ENCODE peak calls at places on chromosome 1, in five cellular contexts. S is anterior cingulate cortex; O is OCI-M1; P is uterus; A is activated CD4-positive, alpha-beta memory T cell treated with anti-CD3 and anti-CD28 coated beads, Interleukin-2, amount 10 ng/mL, durations not matched to agents 7 days and 5 days. V is an unnamed sample.

GRCh38 chr1:232705815-232706575 is 76.1 kb upstream of the SIPA1L2 start:
- DNase-seq in S (no peak), O (peak), P (peak), A (no peak), V (no peak)

GRCh38 chr1:155026154-155026553 is 7.4 kb downstream of the DCST2 start:
- DNase-seq in S (no peak), O (no peak), P (no peak), A (no peak), V (no peak)

GRCh38 chr1:91556556-91556955 is 55.9 kb downstream of the CDC7 start:
- DNase-seq in S (no peak), O (no peak), P (no peak), A (peak), V (no peak)

GRCh38 chr1:195113471-195113870 is 1494.8 kb downstream of the KCNT2 start:
- DNase-seq in S (no peak), O (peak), P (no peak), A (no peak), V (no peak)

GRCh38 chr1:15412843-15413242 is 3.2 kb downstream of the EFHD2 start:
- DNase-seq in S (peak), O (no peak), P (no peak), A (no peak), V (no peak)

GRCh38 chr1:192608671-192609070 is 27.3 kb upstream of the RGS13 start:
- DNase-seq in S (no peak), O (no peak), P (no peak), A (no peak), V (no peak)

GRCh38 chr1:162632234-162632666 is at the start of gene DDR2:
- DNase-seq in S (no peak), O (no peak), P (peak), A (no peak), V (no peak)

GRCh38 chr1:232634086-232634485 is 4.2 kb upstream of the SIPA1L2 start:
- DNase-seq in S (no peak), O (no peak), P (no peak), A (no peak), V (no peak)

GRCh38 chr1:12174789-12175455 is 8.1 kb downstream of the TNFRSF1B start:
- DNase-seq in S (no peak), O (no peak), P (peak), A (no peak), V (no peak)

GRCh38 chr1:85461216-85461945 is 3.6 kb downstream of the DDAH1 start:
- DNase-seq in S (no peak), O (no peak), P (no peak), A (no peak), V (no peak)

GRCh38 chr1:112998592-112999235 is 42.7 kb upstream of the SLC16A1 start:
- DNase-seq in S (peak), O (peak), P (peak), A (no peak), V (peak)

GRCh38 chr1:200653022-200653462 is 16.7 kb downstream of the DDX59 start:
- DNase-seq in S (no peak), O (no peak), P (no peak), A (no peak), V (no peak)

GRCh38 chr1:228354390-228355320 is 52.0 kb downstream of the TRIM11 start:
- DNase-seq in S (no peak), O (no peak), P (no peak), A (no peak), V (no peak)